ENCODE peak calls at places on chromosomes 6 and 20, in seven cellular contexts. I is transverse colon, Y is SK-N-SH, L is stomach, H is ovary, U is HepG2, D is sigmoid colon. K is an unnamed sample.

GRCh38 chr6:158409451-158409850 is 97.2 kb downstream of the TULP4 start:
- DNase-seq in D (no peak), H (peak; percentile 41), L (no peak), U (no peak), Y (peak; percentile 52), I (no peak), K (no peak)

GRCh38 chr6:42783876-42784738 is 2.3 kb downstream of the BICRAL start:
- DNase-seq in U (no peak), H (no peak), I (no peak), Y (no peak), L (no peak), D (no peak), K (no peak)

GRCh38 chr6:48476257-48476656 is 365.3 kb upstream of the PTCHD4 start:
- DNase-seq in Y (no peak), H (no peak), U (peak; percentile 32), L (no peak), D (no peak), I (no peak), K (no peak)

GRCh38 chr20:46209930-46210671 is 92.0 kb downstream of the CD40 start:
- DNase-seq in I (no peak), D (no peak), H (peak; percentile 52), Y (peak; percentile 82), L (no peak), U (no peak), K (no peak)

GRCh38 chr20:25251558-25251957 is 3.7 kb downstream of the PYGB start:
- DNase-seq in I (peak; percentile 9), D (no peak), Y (peak; percentile 1), U (no peak), H (no peak), L (no peak), K (no peak)

GRCh38 chr6:16228709-16229665 is 9.4 kb upstream of the GMPR start:
- DNase-seq in I (peak; percentile 18), Y (no peak), D (no peak), H (no peak), L (peak; percentile 40), U (no peak), K (no peak)

GRCh38 chr20:19603390-19603753 is 154.7 kb upstream of the RIN2 start:
- DNase-seq in Y (no peak), I (no peak), D (no peak), H (no peak), U (no peak), L (no peak), K (no peak)

GRCh38 chr20:59123011-59123676 is 40.5 kb upstream of the ZNF831 start:
- DNase-seq in Y (no peak), D (no peak), L (no peak), I (peak; percentile 21), U (no peak), H (no peak), K (no peak)

GRCh38 chr20:38373231-38373867 is 27.1 kb downstream of the LBP start:
- DNase-seq in I (no peak), L (no peak), D (no peak), U (no peak), H (no peak), Y (no peak), K (peak; percentile 23)

GRCh38 chr6:72524011-72524645 is 97.7 kb upstream of the KCNQ5 start:
- DNase-seq in H (no peak), U (no peak), I (no peak), Y (no peak), D (no peak), L (no peak), K (no peak)

GRCh38 chr6:170347091-170347490 is 40.5 kb downstream of the FAM120B start:
- DNase-seq in L (no peak), U (no peak), I (no peak), D (no peak), H (no peak), Y (no peak), K (no peak)

GRCh38 chr20:45911486-45912343 is at the start of gene PLTP:
- DNase-seq in D (peak; percentile 92), L (peak; percentile 58), I (peak; percentile 60), Y (peak; percentile 89), H (peak; percentile 85), U (no peak), K (peak; percentile 60)

GRCh38 chr6:52253494-52253893 is 9.2 kb upstream of the IL17F start:
- DNase-seq in L (no peak), U (no peak), Y (no peak), I (no peak), H (no peak), D (no peak), K (no peak)

GRCh38 chr6:1251198-1252155 is 60.4 kb upstream of the FOXQ1 start:
- DNase-seq in U (peak; percentile 35), H (no peak), I (peak; percentile 52), L (no peak), D (no peak), Y (no peak), K (no peak)

DNA sequence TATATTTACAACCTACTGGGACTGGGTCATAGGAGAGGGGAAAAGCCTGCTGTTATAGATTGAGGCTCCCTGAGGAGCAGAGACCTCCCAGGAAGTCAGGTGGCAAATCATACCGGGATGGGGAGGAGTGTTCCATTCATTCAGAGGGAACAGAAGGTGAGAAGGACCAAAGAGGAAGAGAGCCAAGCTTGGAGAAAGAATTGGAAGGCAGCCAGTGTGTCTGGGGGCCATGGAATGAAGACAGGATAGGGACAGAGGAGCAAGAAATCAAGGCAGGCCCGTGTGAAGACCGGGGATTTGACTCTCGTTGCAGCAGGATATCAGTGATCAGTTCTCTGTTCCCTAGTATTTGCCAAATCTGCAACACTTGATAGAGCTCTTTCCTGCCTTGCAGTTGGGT is 5.7 kb upstream of the ZNF217 start:
- DNase-seq in D (peak; percentile 45), Y (no peak), H (no peak), I (no peak), L (peak; percentile 21), U (no peak), K (no peak)
- TF ChIP-seq EP300 in D (no peak), Y (no peak), H (no peak), I (no peak), L (no peak), U (no peak), K (no peak)

GRCh38 chr6:34149831-34150400 is 4.0 kb upstream of the GRM4 start:
- DNase-seq in L (no peak), I (no peak), Y (peak; percentile 14), D (peak; percentile 8), U (no peak), H (no peak), K (no peak)

GRCh38 chr6:34152042-34152524 is 6.2 kb upstream of the GRM4 start:
- DNase-seq in U (no peak), H (no peak), I (no peak), Y (peak; percentile 21), D (peak; percentile 21), L (no peak), K (no peak)

GRCh38 chr6:34152806-34153565 is 7.1 kb upstream of the GRM4 start:
- DNase-seq in L (no peak), I (no peak), U (no peak), D (peak; percentile 46), Y (peak; percentile 26), H (no peak), K (no peak)

GRCh38 chr6:34150766-34151165 is 4.9 kb upstream of the GRM4 start:
- DNase-seq in H (no peak), I (no peak), Y (peak; percentile 19), U (no peak), D (peak; percentile 51), L (no peak), K (no peak)

DNA sequence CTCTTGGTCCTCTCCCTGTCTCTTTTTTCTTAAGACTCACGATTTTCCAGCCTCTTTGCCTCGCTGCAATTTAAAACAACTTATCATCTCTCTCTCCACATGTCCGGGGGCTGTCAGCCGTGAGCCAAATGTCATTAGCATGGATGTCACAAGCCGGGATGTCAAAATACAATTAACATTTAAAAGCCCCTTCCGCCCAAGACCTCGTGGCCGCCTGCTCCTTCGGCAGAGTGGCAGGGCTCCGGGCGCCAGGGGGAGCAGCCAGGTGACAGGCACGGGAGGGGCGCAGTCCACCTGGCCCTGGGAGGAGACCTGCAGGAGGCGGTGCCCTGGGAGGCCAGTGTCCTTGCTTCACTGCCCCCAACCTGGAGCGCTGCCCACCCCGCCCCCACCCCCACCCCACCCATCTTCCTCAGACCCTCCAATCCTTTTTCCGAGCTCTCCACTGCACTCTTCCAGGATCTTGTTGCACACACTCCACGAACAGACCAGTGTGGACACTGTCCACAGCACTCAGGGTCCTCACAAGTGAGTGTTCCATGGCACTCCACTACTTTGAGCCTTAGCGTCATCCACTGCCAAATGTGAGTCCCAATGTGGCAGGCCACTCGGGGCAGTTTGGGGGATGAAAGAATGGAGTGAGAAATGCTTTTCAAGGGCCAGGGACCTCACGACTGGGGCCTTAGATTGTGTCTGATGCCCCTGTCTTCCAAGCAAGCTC is 5.6 kb upstream of the GRM4 start:
- DNase-seq in D (peak; percentile 50), I (no peak), U (no peak), L (no peak), Y (peak; percentile 45), H (no peak), K (no peak)
- TF ChIP-seq EP300 in D (no peak), I (no peak), U (no peak), L (no peak), Y (no peak), H (no peak), K (no peak)

GRCh38 chr6:91149914-91150674 is 563.2 kb upstream of the MAP3K7 start:
- DNase-seq in U (no peak), H (no peak), I (no peak), Y (no peak), D (no peak), L (no peak), K (no peak)

GRCh38 chr6:91155129-91155528 is 568.3 kb upstream of the MAP3K7 start:
- DNase-seq in U (no peak), H (no peak), D (no peak), I (no peak), L (no peak), Y (no peak), K (no peak)

GRCh38 chr6:91149246-91149645 is 562.4 kb upstream of the MAP3K7 start:
- DNase-seq in I (no peak), L (no peak), D (no peak), Y (no peak), H (no peak), U (no peak), K (no peak)

DNA sequence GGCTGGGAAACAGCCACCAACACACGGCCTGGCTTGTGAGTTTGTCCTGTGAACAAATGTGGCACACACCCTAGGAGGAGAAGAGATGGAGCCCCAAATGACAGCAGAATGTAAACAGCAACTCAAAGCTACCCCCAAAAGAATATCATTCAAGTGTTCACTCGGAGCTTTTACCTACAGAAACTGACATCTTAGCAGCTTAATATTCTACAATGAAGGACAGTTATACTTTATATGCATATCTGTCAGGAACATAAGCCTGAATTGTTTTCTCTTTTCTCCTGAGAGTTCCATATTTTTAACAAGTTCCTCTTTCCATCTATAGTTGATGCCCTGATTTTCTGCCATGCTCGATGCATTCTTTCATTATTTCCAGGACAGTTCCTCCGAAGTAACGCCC is 566.0 kb upstream of the MAP3K7 start:
- DNase-seq in U (no peak), H (no peak), L (no peak), I (no peak), Y (no peak), D (no peak), K (no peak)
- TF ChIP-seq EP300 in U (no peak), H (no peak), L (no peak), I (no peak), Y (no peak), D (no peak), K (no peak)

DNA sequence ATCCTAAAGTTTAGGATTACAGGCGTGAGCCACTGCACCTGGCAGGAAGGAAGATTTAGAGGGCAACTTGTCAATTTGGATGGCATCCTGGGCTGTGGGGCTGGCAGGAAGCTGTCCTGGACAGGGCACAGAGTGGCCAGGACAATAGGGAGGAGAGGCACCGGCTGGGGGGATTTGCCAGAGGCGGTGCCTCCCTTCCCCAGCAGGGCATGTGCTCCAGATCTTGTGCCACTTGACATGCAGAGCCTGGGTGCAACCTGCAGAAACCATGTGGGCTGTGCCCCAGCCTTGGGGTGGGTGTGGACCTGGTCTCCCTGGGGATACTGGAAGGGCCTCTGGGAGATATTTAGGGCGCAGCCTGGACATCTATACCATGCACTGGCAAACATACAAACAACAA is 58.6 kb upstream of the EEF1A1 start:
- DNase-seq in I (no peak), U (no peak), Y (no peak), H (peak; percentile 52), D (no peak), L (no peak), K (no peak)
- TF ChIP-seq EP300 in I (no peak), U (no peak), Y (no peak), H (no peak), D (no peak), L (no peak), K (no peak)

K was measured in tibial nerve.